ENCODE peak calls at places on chromosomes 1 and 21, in four cellular contexts. One of them, this sample, is unnamed.

GRCh38 chr1:26526287-26526686 is 3.3 kb upstream of the RPS6KA1 start:
- DNase-seq in AG10803: no peak
- DNase-seq in left lung: no peak
- DNase-seq in epithelial cell of esophagus: no peak
- DNase-seq in this sample: no peak

GRCh38 chr1:175572932-175573871 is 170.2 kb downstream of the TNR start:
- DNase-seq in epithelial cell of esophagus: no peak
- DNase-seq in left lung: no peak
- DNase-seq in AG10803: no peak
- DNase-seq in this sample: no peak

GRCh38 chr1:202124107-202124506 is 1.4 kb downstream of the GPR37L1 start:
- DNase-seq in left lung: no peak
- DNase-seq in AG10803: no peak
- DNase-seq in epithelial cell of esophagus: no peak
- DNase-seq in this sample: no peak

GRCh38 chr1:219732814-219733491 is 120.0 kb upstream of the ZC3H11B start:
- DNase-seq in epithelial cell of esophagus: no peak
- DNase-seq in AG10803: no peak
- DNase-seq in left lung: no peak
- DNase-seq in this sample: no peak

GRCh38 chr21:36661511-36662309 is 37.2 kb upstream of the SIM2 start:
- DNase-seq in epithelial cell of esophagus: peak; percentile 37
- DNase-seq in left lung: no peak
- DNase-seq in AG10803: peak; percentile 35
- DNase-seq in this sample: peak; percentile 27

GRCh38 chr1:184622136-184622823 is 132.4 kb downstream of the EDEM3 start:
- DNase-seq in AG10803: peak; percentile 94
- DNase-seq in epithelial cell of esophagus: no peak
- DNase-seq in left lung: no peak
- DNase-seq in this sample: no peak

GRCh38 chr1:226687476-226687875 is 51.6 kb downstream of the ITPKB start:
- DNase-seq in epithelial cell of esophagus: no peak
- DNase-seq in left lung: no peak
- DNase-seq in AG10803: no peak
- DNase-seq in this sample: no peak

GRCh38 chr1:162690672-162691434 is 58.6 kb downstream of the DDR2 start:
- DNase-seq in epithelial cell of esophagus: peak; percentile 97
- DNase-seq in left lung: no peak
- DNase-seq in AG10803: peak; percentile 97
- DNase-seq in this sample: peak; percentile 96

GRCh38 chr1:236534164-236534651 is 10.4 kb downstream of the LGALS8 start:
- DNase-seq in AG10803: peak; percentile 62
- DNase-seq in left lung: no peak
- DNase-seq in epithelial cell of esophagus: peak; percentile 67
- DNase-seq in this sample: peak; percentile 76

GRCh38 chr21:34994646-34995631 is 54.2 kb downstream of the RUNX1 start:
- DNase-seq in left lung: peak; percentile 46
- DNase-seq in epithelial cell of esophagus: no peak
- DNase-seq in AG10803: peak; percentile 43
- DNase-seq in this sample: no peak

GRCh38 chr1:234310460-234310817 is 62.8 kb upstream of the COA6 start:
- DNase-seq in epithelial cell of esophagus: no peak
- DNase-seq in AG10803: no peak
- DNase-seq in left lung: no peak
- DNase-seq in this sample: no peak

GRCh38 chr1:205245096-205245495 is 17.4 kb downstream of the TMCC2 start:
- DNase-seq in AG10803: no peak
- DNase-seq in epithelial cell of esophagus: no peak
- DNase-seq in left lung: no peak
- DNase-seq in this sample: no peak

GRCh38 chr1:161033751-161034150 is 5.0 kb downstream of the TSTD1 start:
- DNase-seq in left lung: no peak
- DNase-seq in epithelial cell of esophagus: peak; percentile 91
- DNase-seq in AG10803: no peak
- DNase-seq in this sample: peak; percentile 83

GRCh38 chr1:36118396-36118795 is 6.6 kb downstream of the COL8A2 start:
- DNase-seq in left lung: no peak
- DNase-seq in epithelial cell of esophagus: no peak
- DNase-seq in AG10803: no peak
- DNase-seq in this sample: no peak

GRCh38 chr1:181918893-181919728 is 142.4 kb downstream of the ZNF648 start:
- DNase-seq in left lung: no peak
- DNase-seq in epithelial cell of esophagus: no peak
- DNase-seq in AG10803: no peak
- DNase-seq in this sample: no peak

GRCh38 chr21:38671716-38672115 is 134.0 kb upstream of the ETS2 start:
- DNase-seq in epithelial cell of esophagus: no peak
- DNase-seq in left lung: no peak
- DNase-seq in AG10803: peak; percentile 11
- DNase-seq in this sample: no peak

GRCh38 chr1:67031121-67031520 is 22.8 kb downstream of the SLC35D1 start:
- DNase-seq in AG10803: peak; percentile 83
- DNase-seq in left lung: no peak
- DNase-seq in epithelial cell of esophagus: no peak
- DNase-seq in this sample: no peak

GRCh38 chr1:226708342-226708780 is 30.7 kb downstream of the ITPKB start:
- DNase-seq in left lung: no peak
- DNase-seq in AG10803: peak; percentile 85
- DNase-seq in epithelial cell of esophagus: peak; percentile 90
- DNase-seq in this sample: peak; percentile 80

GRCh38 chr1:229420765-229421164 is 13.1 kb downstream of the ACTA1 start:
- DNase-seq in left lung: no peak
- DNase-seq in epithelial cell of esophagus: peak; percentile 28
- DNase-seq in AG10803: no peak
- DNase-seq in this sample: peak; percentile 9

GRCh38 chr1:117106478-117106877 is 15.1 kb downstream of the TRIM45 start:
- DNase-seq in epithelial cell of esophagus: no peak
- DNase-seq in left lung: no peak
- DNase-seq in AG10803: no peak
- DNase-seq in this sample: no peak

GRCh38 chr1:154549371-154549770 is 9.1 kb downstream of the UBE2Q1 start:
- DNase-seq in AG10803: no peak
- DNase-seq in left lung: no peak
- DNase-seq in epithelial cell of esophagus: no peak
- DNase-seq in this sample: no peak

GRCh38 chr1:12499574-12500245 is 118.3 kb downstream of the DHRS3 start:
- DNase-seq in AG10803: peak; percentile 58
- DNase-seq in left lung: no peak
- DNase-seq in epithelial cell of esophagus: no peak
- DNase-seq in this sample: no peak

GRCh38 chr1:77888071-77888428 is 374 bp upstream of the NEXN start:
- DNase-seq in epithelial cell of esophagus: no peak
- DNase-seq in AG10803: peak; percentile 87
- DNase-seq in left lung: peak; percentile 62
- DNase-seq in this sample: no peak

GRCh38 chr1:46757256-46757955 is 38.5 kb upstream of the EFCAB14 start:
- DNase-seq in AG10803: no peak
- DNase-seq in left lung: peak; percentile 59
- DNase-seq in epithelial cell of esophagus: peak; percentile 75
- DNase-seq in this sample: peak; percentile 76

GRCh38 chr21:34305605-34306235 is 58.1 kb upstream of the KCNE2 start:
- DNase-seq in AG10803: no peak
- DNase-seq in epithelial cell of esophagus: no peak
- DNase-seq in left lung: no peak
- DNase-seq in this sample: no peak

GRCh38 chr1:89689234-89689633 is 56.3 kb downstream of the LRRC8C start:
- DNase-seq in epithelial cell of esophagus: no peak
- DNase-seq in left lung: no peak
- DNase-seq in AG10803: no peak
- DNase-seq in this sample: no peak

GRCh38 chr1:64901663-64902062 is 64.7 kb downstream of the JAK1 start:
- DNase-seq in epithelial cell of esophagus: peak; percentile 82
- DNase-seq in AG10803: no peak
- DNase-seq in left lung: no peak
- DNase-seq in this sample: peak; percentile 76

GRCh38 chr1:18282851-18283600 is 175.4 kb downstream of the IGSF21 start:
- DNase-seq in left lung: no peak
- DNase-seq in AG10803: no peak
- DNase-seq in epithelial cell of esophagus: no peak
- DNase-seq in this sample: no peak

GRCh38 chr1:115976900-115977480 is 677 bp downstream of the SLC22A15 start:
- DNase-seq in epithelial cell of esophagus: peak; percentile 37
- DNase-seq in AG10803: peak; percentile 25
- DNase-seq in left lung: no peak
- DNase-seq in this sample: peak; percentile 20

GRCh38 chr1:32299327-32299726 is 7.4 kb downstream of the HDAC1 start:
- DNase-seq in left lung: no peak
- DNase-seq in AG10803: no peak
- DNase-seq in epithelial cell of esophagus: no peak
- DNase-seq in this sample: no peak

GRCh38 chr1:25135903-25136302 is 96.4 kb downstream of the SYF2 start:
- DNase-seq in epithelial cell of esophagus: no peak
- DNase-seq in AG10803: no peak
- DNase-seq in left lung: no peak
- DNase-seq in this sample: no peak

GRCh38 chr1:112368198-112368597 is 27.8 kb upstream of the CTTNBP2NL start:
- DNase-seq in AG10803: no peak
- DNase-seq in left lung: no peak
- DNase-seq in epithelial cell of esophagus: no peak
- DNase-seq in this sample: no peak

DNA sequence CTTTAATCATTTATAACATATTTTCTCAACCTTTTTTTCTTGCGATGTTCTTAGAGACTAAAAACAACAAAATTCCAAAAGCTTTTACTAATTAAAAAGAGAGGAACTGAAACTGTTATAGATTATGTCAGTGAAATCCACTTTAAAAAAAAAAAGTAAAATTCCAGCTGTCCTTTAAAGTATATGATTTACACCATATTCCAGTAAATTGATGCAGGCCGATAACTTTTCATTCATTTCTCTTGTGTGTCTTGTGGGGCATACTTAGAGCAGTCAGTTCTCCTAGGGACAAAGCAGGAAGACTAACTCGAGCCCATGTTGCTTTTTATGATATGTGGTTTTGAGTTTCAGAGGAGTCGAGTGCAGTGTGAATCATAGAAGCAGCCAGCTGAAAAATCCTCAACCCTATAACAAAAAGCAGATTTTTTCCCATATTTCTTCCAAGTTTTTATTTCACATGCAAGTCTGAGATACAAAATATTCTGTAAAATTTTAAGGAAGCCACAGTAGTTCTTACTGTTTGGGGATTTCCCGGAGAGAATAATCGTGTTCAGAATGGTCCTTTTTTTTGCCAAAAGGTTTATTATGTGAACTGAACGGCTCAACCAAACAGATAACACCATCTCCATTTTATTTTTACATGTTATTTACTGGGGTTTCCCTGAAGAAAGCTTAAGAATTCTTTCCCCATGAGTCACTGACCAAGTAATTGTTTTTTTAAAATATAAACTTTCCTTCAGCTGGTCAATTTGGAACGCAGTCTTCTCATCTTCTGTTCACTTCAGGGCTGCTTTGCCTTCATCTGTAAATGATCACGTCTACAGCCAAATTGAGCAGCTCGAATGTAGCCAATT is 77.0 kb upstream of the C1orf105 start:
- DNase-seq in AG10803: peak; percentile 94
- DNase-seq in left lung: no peak
- DNase-seq in epithelial cell of esophagus: peak; percentile 47
- DNase-seq in this sample: peak; percentile 58
- H3K4me3 ChIP-seq in AG10803: peak overlapping the region; percentile 23
- H3K4me3 ChIP-seq in left lung: no peak overlapping the region
- H3K4me3 ChIP-seq in epithelial cell of esophagus: no peak overlapping the region
- H3K4me3 ChIP-seq in this sample: no peak overlapping the region

GRCh38 chr1:232467073-232467760 is 162.7 kb downstream of the SIPA1L2 start:
- DNase-seq in epithelial cell of esophagus: no peak
- DNase-seq in AG10803: no peak
- DNase-seq in left lung: no peak
- DNase-seq in this sample: no peak
- TF ChIP-seq CTCF in epithelial cell of esophagus: no peak
- TF ChIP-seq CTCF in AG10803: no peak
- TF ChIP-seq CTCF in left lung: no peak
- TF ChIP-seq CTCF in this sample: no peak

GRCh38 chr1:200708161-200708560 is 30.5 kb upstream of the CAMSAP2 start:
- DNase-seq in epithelial cell of esophagus: no peak
- DNase-seq in AG10803: no peak
- DNase-seq in left lung: no peak
- DNase-seq in this sample: no peak

GRCh38 chr1:200704991-200705390 is 33.7 kb upstream of the CAMSAP2 start:
- DNase-seq in epithelial cell of esophagus: no peak
- DNase-seq in AG10803: no peak
- DNase-seq in left lung: no peak
- DNase-seq in this sample: no peak

GRCh38 chr1:200707116-200707515 is 31.6 kb upstream of the CAMSAP2 start:
- DNase-seq in AG10803: no peak
- DNase-seq in left lung: no peak
- DNase-seq in epithelial cell of esophagus: no peak
- DNase-seq in this sample: no peak

GRCh38 chr1:200708769-200709168 is 29.9 kb upstream of the CAMSAP2 start:
- DNase-seq in epithelial cell of esophagus: peak; percentile 74
- DNase-seq in AG10803: no peak
- DNase-seq in left lung: no peak
- DNase-seq in this sample: peak; percentile 57

GRCh38 chr1:200706109-200706720 is 32.5 kb upstream of the CAMSAP2 start:
- DNase-seq in epithelial cell of esophagus: no peak
- DNase-seq in left lung: no peak
- DNase-seq in AG10803: no peak
- DNase-seq in this sample: no peak
- H3K4me3 ChIP-seq in epithelial cell of esophagus: no peak overlapping the region
- H3K4me3 ChIP-seq in left lung: no peak overlapping the region
- H3K4me3 ChIP-seq in AG10803: no peak overlapping the region
- H3K4me3 ChIP-seq in this sample: no peak overlapping the region

GRCh38 chr21:45719177-45719802 is 75.8 kb downstream of the PCBP3 start:
- DNase-seq in AG10803: no peak
- DNase-seq in epithelial cell of esophagus: no peak
- DNase-seq in left lung: no peak
- DNase-seq in this sample: no peak

GRCh38 chr21:45723049-45723958 is 79.8 kb downstream of the PCBP3 start:
- DNase-seq in AG10803: no peak
- DNase-seq in left lung: no peak
- DNase-seq in epithelial cell of esophagus: no peak
- DNase-seq in this sample: no peak

GRCh38 chr21:45724345-45724961 is 80.9 kb downstream of the PCBP3 start:
- DNase-seq in AG10803: no peak
- DNase-seq in left lung: no peak
- DNase-seq in epithelial cell of esophagus: no peak
- DNase-seq in this sample: no peak

GRCh38 chr21:45718413-45718812 is 74.9 kb downstream of the PCBP3 start:
- DNase-seq in epithelial cell of esophagus: no peak
- DNase-seq in AG10803: no peak
- DNase-seq in left lung: no peak
- DNase-seq in this sample: no peak

GRCh38 chr21:45721656-45722055 is 78.1 kb downstream of the PCBP3 start:
- DNase-seq in AG10803: no peak
- DNase-seq in epithelial cell of esophagus: no peak
- DNase-seq in left lung: no peak
- DNase-seq in this sample: no peak
- TF ChIP-seq CTCF in AG10803: no peak
- TF ChIP-seq CTCF in epithelial cell of esophagus: no peak
- TF ChIP-seq CTCF in left lung: no peak
- TF ChIP-seq CTCF in this sample: no peak

This sample was measured in bronchial epithelial cell.